ENCODE peak calls at places on chromosomes 6 and 20, in four cellular contexts. E is nucleus accumbens, B is Calu3, W is Right ventricle myocardium superior. M is an unnamed sample.

GRCh38 chr6:2447318-2447717 is 201.9 kb upstream of the GMDS start:
- DNase-seq in B (no peak), W (no peak), E (no peak), M (no peak)

GRCh38 chr6:1864496-1864895 is 254.8 kb downstream of the FOXC1 start:
- DNase-seq in B (no peak), W (no peak), E (no peak), M (peak)

GRCh38 chr6:36244641-36245280 is 25.1 kb upstream of the PNPLA1 start:
- DNase-seq in W (no peak), B (no peak), E (no peak), M (no peak)

GRCh38 chr6:18513253-18513798 is 126.2 kb downstream of the RNF144B start:
- DNase-seq in W (no peak), E (no peak), B (no peak), M (no peak)

GRCh38 chr6:168956141-168956838 is 297.4 kb downstream of the THBS2 start:
- DNase-seq in E (no peak), W (no peak), B (no peak), M (no peak)

GRCh38 chr6:140441256-140441655 is 1066.8 kb upstream of the CITED2 start:
- DNase-seq in B (peak), W (peak), E (no peak), M (no peak)

GRCh38 chr6:117078624-117079023 is 186.7 kb upstream of the VGLL2 start:
- DNase-seq in E (no peak), B (no peak), W (no peak), M (no peak)

GRCh38 chr20:57558614-57559285 is 2.2 kb upstream of the PCK1 start:
- DNase-seq in B (no peak), W (no peak), E (no peak), M (no peak)

GRCh38 chr20:50099121-50099520 is 13.8 kb downstream of the UBE2V1 start:
- DNase-seq in W (no peak), B (no peak), E (no peak), M (no peak)

GRCh38 chr6:46190889-46191288 is 20.1 kb upstream of the ENPP5 start:
- DNase-seq in W (no peak), B (no peak), E (no peak), M (no peak)

GRCh38 chr6:134041093-134041492 is 11.3 kb downstream of the SLC2A12 start:
- DNase-seq in E (no peak), B (no peak), W (no peak), M (no peak)

GRCh38 chr20:11901127-11901526 is 16.6 kb upstream of the BTBD3 start:
- DNase-seq in B (no peak), W (no peak), E (no peak), M (no peak)

GRCh38 chr20:44641305-44641704 is 10.2 kb downstream of the ADA start:
- DNase-seq in W (no peak), E (no peak), B (no peak), M (no peak)

GRCh38 chr6:5497896-5498578 is 236.7 kb downstream of the FARS2 start:
- DNase-seq in W (no peak), E (no peak), B (no peak), M (peak)

GRCh38 chr20:14997791-14998190 is 660.4 kb upstream of the FLRT3 start:
- DNase-seq in B (no peak), E (no peak), W (no peak), M (no peak)

GRCh38 chr6:14036911-14037310 is 80.7 kb upstream of the CD83 start:
- DNase-seq in W (no peak), B (no peak), E (no peak), M (no peak)

GRCh38 chr20:41408986-41409385 is 42.4 kb upstream of the EMILIN3 start:
- DNase-seq in E (no peak), B (no peak), W (no peak), M (no peak)

GRCh38 chr6:157613011-157613522 is 210.0 kb upstream of the SNX9 start:
- DNase-seq in W (no peak), B (peak), E (no peak), M (no peak)

GRCh38 chr6:125989631-125990030 is 3.3 kb downstream of the TRMT11 start:
- DNase-seq in E (no peak), W (no peak), B (no peak), M (no peak)

GRCh38 chr6:150456466-150456865 is 87.7 kb downstream of the IYD start:
- DNase-seq in E (no peak), W (no peak), B (no peak), M (no peak)

GRCh38 chr6:12903246-12903645 is 186.7 kb downstream of the PHACTR1 start:
- DNase-seq in E (no peak), W (no peak), B (no peak), M (no peak)

GRCh38 chr6:20583447-20583806 is 49.2 kb downstream of the CDKAL1 start:
- DNase-seq in B (no peak), W (no peak), E (no peak), M (no peak)

GRCh38 chr6:137738197-137738596 is 128.9 kb upstream of the TNFAIP3 start:
- DNase-seq in B (no peak), E (no peak), W (no peak), M (no peak)

GRCh38 chr20:51371720-51372119 is 170.8 kb downstream of the NFATC2 start:
- DNase-seq in W (no peak), E (no peak), B (no peak), M (no peak)

GRCh38 chr6:20610636-20611200 is 76.5 kb downstream of the CDKAL1 start:
- DNase-seq in B (no peak), W (no peak), E (no peak), M (no peak)

GRCh38 chr20:63846128-63846771 is 15.0 kb upstream of the ABHD16B start:
- DNase-seq in B (no peak), W (peak), E (no peak), M (peak)

GRCh38 chr6:56851104-56851503 is 103.8 kb upstream of the BEND6 start:
- DNase-seq in E (no peak), B (peak), W (no peak), M (no peak)

GRCh38 chr6:44627091-44627878 is 239.8 kb downstream of the CDC5L start:
- DNase-seq in B (no peak), E (no peak), W (peak), M (no peak)

GRCh38 chr6:56593801-56594318 is 48.8 kb downstream of the DST start:
- DNase-seq in B (no peak), E (no peak), W (no peak), M (no peak)

GRCh38 chr6:15308445-15309213 is 62.8 kb downstream of the JARID2 start:
- DNase-seq in B (no peak), W (no peak), E (no peak), M (no peak)

GRCh38 chr6:110541701-110542309 is 65.4 kb upstream of the SLC22A16 start:
- DNase-seq in W (peak), B (no peak), E (peak), M (no peak)

GRCh38 chr6:146950351-146950835 is 253.8 kb upstream of the STXBP5 start:
- DNase-seq in W (no peak), B (peak), E (no peak), M (no peak)

GRCh38 chr6:6738922-6739717 is 150.6 kb downstream of the LY86 start:
- DNase-seq in B (no peak), W (no peak), E (no peak), M (no peak)

GRCh38 chr6:167733740-167734661 is 92.7 kb upstream of the AFDN start:
- DNase-seq in E (no peak), B (no peak), W (no peak), M (no peak)

GRCh38 chr6:30600576-30600975 is 16.5 kb downstream of the PPP1R10 start:
- DNase-seq in W (peak), E (no peak), B (no peak), M (no peak)

GRCh38 chr20:60962367-60963045 is 289.6 kb upstream of the CDH4 start:
- DNase-seq in W (no peak), B (no peak), E (no peak), M (no peak)

GRCh38 chr20:62603021-62603906 is 39.0 kb upstream of the SLCO4A1 start:
- DNase-seq in W (peak), B (no peak), E (no peak), M (no peak)

GRCh38 chr6:34459899-34460593 is 5.8 kb upstream of the PACSIN1 start:
- DNase-seq in B (peak), E (no peak), W (no peak), M (peak)